ENCODE peak calls at places on chromosomes 6 and 20, in seven cellular contexts. D is GM12878, C is K562, W is H1, T is HCT116, Z is HepG2, X is SK-N-SH. A is an unnamed sample.

GRCh38 chr6:149990109-149990671 is 26.4 kb downstream of the ULBP1 start:
- DNase-seq in X (no peak), T (no peak), W (peak; percentile 59), Z (no peak), D (no peak), C (no peak), A (no peak)

GRCh38 chr6:98947411-98948292 is at the start of gene FBXL4:
- DNase-seq in X (peak; percentile 95), W (peak; percentile 86), T (peak; percentile 77), C (peak; percentile 95), D (no peak), Z (peak; percentile 87), A (peak; percentile 59)

GRCh38 chr6:27332692-27333641 is 20.9 kb upstream of the POM121L2 start:
- DNase-seq in X (peak; percentile 25), W (peak; percentile 76), Z (peak; percentile 75), C (peak; percentile 67), D (peak; percentile 24), T (peak; percentile 76), A (no peak)

GRCh38 chr6:12020187-12020791 is 8.2 kb downstream of the HIVEP1 start:
- DNase-seq in D (no peak), Z (no peak), W (no peak), X (no peak), T (no peak), C (no peak), A (no peak)

GRCh38 chr20:23995905-23996666 is 7.5 kb upstream of the GGTLC1 start:
- DNase-seq in X (peak; percentile 50), Z (peak; percentile 50), D (no peak), C (peak; percentile 35), W (no peak), T (peak; percentile 7), A (no peak)

GRCh38 chr6:44132476-44132875 is 5.1 kb downstream of the TMEM63B start:
- DNase-seq in C (no peak), Z (no peak), X (no peak), D (no peak), T (no peak), W (no peak), A (no peak)

GRCh38 chr20:31670371-31671228 is 32.9 kb downstream of the COX4I2 start:
- DNase-seq in W (no peak), C (no peak), T (no peak), Z (no peak), D (no peak), X (no peak), A (no peak)

GRCh38 chr6:113381232-113381631 is 475.9 kb upstream of the MARCKS start:
- DNase-seq in C (no peak), Z (no peak), D (no peak), W (no peak), T (no peak), X (no peak), A (no peak)

GRCh38 chr20:19712737-19713260 is 45.3 kb upstream of the RIN2 start:
- DNase-seq in D (no peak), W (no peak), Z (no peak), X (no peak), C (no peak), T (no peak), A (peak; percentile 93)

GRCh38 chr6:101747160-101747559 is 353.7 kb downstream of the GRIK2 start:
- DNase-seq in Z (no peak), X (no peak), T (no peak), C (no peak), D (no peak), W (no peak), A (no peak)

GRCh38 chr6:150272264-150272975 is 96.4 kb upstream of the IYD start:
- DNase-seq in W (no peak), D (no peak), C (peak; percentile 37), Z (no peak), X (no peak), T (no peak), A (no peak)

GRCh38 chr6:29557320-29557719 is 2.2 kb downstream of the UBD start:
- DNase-seq in W (no peak), C (no peak), X (no peak), T (no peak), D (no peak), Z (no peak), A (no peak)

GRCh38 chr6:151900897-151901485 is 93.5 kb downstream of the ESR1 start:
- DNase-seq in X (no peak), Z (peak; percentile 5), T (no peak), W (no peak), D (no peak), C (no peak), A (peak; percentile 74)

GRCh38 chr20:54212226-54212625 is 4.3 kb downstream of the PFDN4 start:
- DNase-seq in Z (no peak), X (no peak), T (no peak), W (no peak), C (no peak), D (no peak), A (no peak)

GRCh38 chr6:169172435-169172834 is 81.2 kb downstream of the THBS2 start:
- DNase-seq in W (no peak), X (no peak), Z (no peak), C (no peak), D (no peak), T (peak; percentile 35), A (no peak)

GRCh38 chr6:36979343-36979742 is 6.7 kb downstream of the MTCH1 start:
- DNase-seq in X (peak; percentile 63), C (no peak), D (no peak), Z (no peak), T (no peak), W (no peak), A (peak; percentile 68)

GRCh38 chr20:24612799-24613775 is 143.7 kb downstream of the SYNDIG1 start:
- DNase-seq in D (no peak), C (no peak), W (no peak), X (no peak), T (no peak), Z (no peak), A (no peak)

GRCh38 chr6:143333081-143333480 is 117.4 kb downstream of the ADAT2 start:
- DNase-seq in W (no peak), Z (no peak), T (no peak), D (no peak), X (no peak), C (no peak), A (no peak)

DNA sequence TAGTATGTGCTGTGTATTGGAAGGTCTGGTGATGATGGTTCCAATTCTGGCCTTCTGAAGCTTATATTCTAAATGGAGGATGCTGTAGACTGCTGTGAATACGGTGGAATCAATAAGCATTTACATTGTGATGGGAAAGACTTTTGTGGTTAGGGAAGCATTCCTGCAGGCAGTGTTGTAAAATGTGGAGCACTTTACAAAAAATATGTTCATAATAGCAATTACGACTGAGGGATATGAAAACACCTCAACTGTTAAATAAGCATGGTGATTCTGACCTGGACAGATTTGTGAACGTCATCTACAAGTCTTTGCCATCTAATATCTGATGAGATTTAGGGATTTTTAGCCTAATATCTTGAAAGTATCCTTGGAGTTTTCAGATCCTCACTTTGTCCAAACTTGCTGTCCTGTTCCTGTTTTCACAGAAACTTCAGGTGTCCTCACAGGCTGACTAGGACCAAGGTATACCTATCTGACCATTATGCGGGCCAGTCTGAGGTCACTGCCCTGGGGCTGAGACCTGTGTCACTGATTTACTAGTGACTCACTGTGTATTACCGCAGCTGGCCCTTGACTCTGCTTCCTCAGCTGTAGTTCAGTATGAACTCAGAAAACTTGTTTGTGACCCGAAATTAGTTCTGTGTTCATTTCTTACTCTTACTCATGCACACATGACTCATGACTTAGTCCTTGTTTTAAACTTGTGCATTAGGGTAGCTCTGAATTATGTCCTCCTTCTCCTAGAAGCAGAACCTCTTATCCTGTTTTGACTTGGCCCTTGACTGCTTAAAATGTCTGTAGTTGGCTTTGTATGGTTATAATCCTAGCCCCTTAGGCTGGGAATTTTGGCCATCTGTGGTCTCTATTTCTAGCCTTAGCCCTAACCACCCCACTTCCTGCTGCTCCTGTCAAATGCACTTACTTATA is 343.0 kb downstream of the CDKAL1 start:
- DNase-seq in W (no peak), X (no peak), D (peak; percentile 89), C (no peak), T (peak; percentile 95), Z (peak; percentile 93), A (no peak)
- TF ChIP-seq JUND in W (no peak), X (peak; percentile 92), D (peak; percentile 57), C (peak; percentile 74), T (peak; percentile 99), Z (peak; percentile 91), A (no peak)

GRCh38 chr6:7910654-7911344 is at the start of gene TXNDC5:
- DNase-seq in Z (peak; percentile 60), W (peak; percentile 82), C (peak; percentile 97), D (no peak), T (no peak), X (peak; percentile 97), A (peak; percentile 82)

GRCh38 chr6:7910298-7910653 is 312 bp downstream of the TXNDC5 start:
- DNase-seq in Z (no peak), C (peak; percentile 76), X (no peak), T (no peak), W (no peak), D (no peak), A (no peak)

GRCh38 chr6:7912024-7912423 is 1.4 kb upstream of the TXNDC5 start:
- DNase-seq in T (no peak), Z (no peak), C (no peak), W (no peak), X (no peak), D (no peak), A (no peak)

GRCh38 chr6:7912736-7913517 is 2.3 kb upstream of the TXNDC5 start:
- DNase-seq in W (no peak), X (no peak), D (no peak), Z (no peak), T (no peak), C (peak; percentile 48), A (no peak)

GRCh38 chr6:7911345-7911725 is 747 bp upstream of the TXNDC5 start:
- DNase-seq in C (no peak), X (no peak), Z (no peak), T (no peak), W (no peak), D (no peak), A (no peak)
- TF ChIP-seq JUND in C (no peak), X (no peak), Z (no peak), T (no peak), W (no peak), D (no peak), A (no peak)

GRCh38 chr6:16737926-16738325 is 23.3 kb downstream of the ATXN1 start:
- DNase-seq in T (no peak), W (no peak), C (no peak), Z (no peak), D (no peak), X (no peak), A (no peak)

GRCh38 chr6:16737389-16737788 is 23.9 kb downstream of the ATXN1 start:
- DNase-seq in Z (no peak), X (no peak), C (no peak), D (no peak), T (no peak), W (no peak), A (no peak)

GRCh38 chr6:16736856-16737255 is 24.4 kb downstream of the ATXN1 start:
- DNase-seq in T (no peak), X (no peak), C (no peak), Z (peak; percentile 42), D (no peak), W (no peak), A (no peak)

GRCh38 chr6:16741112-16742016 is 19.9 kb downstream of the ATXN1 start:
- DNase-seq in T (no peak), C (no peak), D (no peak), W (no peak), Z (no peak), X (no peak), A (no peak)

GRCh38 chr6:16739329-16739801 is 21.9 kb downstream of the ATXN1 start:
- DNase-seq in Z (peak; percentile 29), D (no peak), T (no peak), C (no peak), X (no peak), W (no peak), A (no peak)
- TF ChIP-seq JUND in Z (no peak), D (no peak), T (no peak), C (no peak), X (no peak), W (no peak), A (no peak)

GRCh38 chr6:89530982-89531381 is 98.0 kb downstream of the ANKRD6 start:
- DNase-seq in Z (no peak), X (peak; percentile 56), C (no peak), D (no peak), W (no peak), T (no peak), A (no peak)
- TF ChIP-seq JUND in Z (no peak), X (no peak), C (no peak), D (no peak), W (no peak), T (no peak), A (no peak)

A was measured in T47D.